ENCODE peak calls at places on chromosome 11, in eight cellular contexts. Q is spleen, J is Panc1, Y is GM12892, S is GM12878, M is breast epithelium, O is sigmoid colon, P is stomach. B is an unnamed sample.

GRCh38 chr11:2513441-2513840 is 68.6 kb downstream of the KCNQ1 start:
- DNase-seq in Q (peak), J (no peak), Y (peak), S (no peak), M (peak), O (no peak), P (no peak), B (peak)

GRCh38 chr11:1178906-1179305 is 21.2 kb downstream of the MUC5AC start:
- DNase-seq in Q (no peak), J (no peak), Y (no peak), S (no peak), M (no peak), O (no peak), P (no peak), B (no peak)

GRCh38 chr11:27722117-27722844 is 22.0 kb upstream of the BDNF start:
- DNase-seq in Q (no peak), J (no peak), Y (no peak), S (no peak), M (no peak), O (no peak), P (no peak), B (peak)

GRCh38 chr11:67372993-67373915 is at the start of gene CLCF1:
- DNase-seq in Q (peak), J (no peak), Y (peak), S (no peak), M (peak), O (peak), P (peak), B (peak)

GRCh38 chr11:64100345-64100744 is 64.6 kb downstream of the FLRT1 start:
- DNase-seq in Q (no peak), J (no peak), Y (peak), S (no peak), M (no peak), O (no peak), P (no peak), B (no peak)

GRCh38 chr11:19742595-19743292 is 30.1 kb downstream of the NAV2 start:
- DNase-seq in Q (peak), J (peak), Y (no peak), S (no peak), M (peak), O (peak), P (peak), B (peak)

GRCh38 chr11:10381730-10382129 is 73.3 kb upstream of the AMPD3 start:
- DNase-seq in Q (no peak), J (no peak), Y (no peak), S (no peak), M (no peak), O (no peak), P (no peak), B (no peak)

GRCh38 chr11:2211113-2211971 is 39.7 kb upstream of the TH start:
- DNase-seq in Q (peak), J (no peak), Y (no peak), S (no peak), M (peak), O (peak), P (peak), B (peak)

GRCh38 chr11:41316726-41317125 is 142.7 kb downstream of the LRRC4C start:
- DNase-seq in Q (no peak), J (no peak), Y (no peak), S (no peak), M (no peak), O (no peak), P (no peak), B (no peak)

GRCh38 chr11:103494491-103494890 is 385.3 kb downstream of the DYNC2H1 start:
- DNase-seq in Q (no peak), J (no peak), Y (no peak), S (no peak), M (no peak), O (no peak), P (no peak), B (no peak)

GRCh38 chr11:125569913-125570621 is 790 bp downstream of the EI24 start:
- DNase-seq in Q (no peak), J (no peak), Y (peak), S (no peak), M (no peak), O (no peak), P (peak), B (no peak)

GRCh38 chr11:62612366-62613274 is at the start of the genes EML3 and ROM1:
- DNase-seq in Q (peak), J (no peak), Y (peak), S (no peak), M (peak), O (peak), P (peak), B (peak)

GRCh38 chr11:12091957-12092558 is 18.3 kb upstream of the MICAL2 start:
- DNase-seq in Q (no peak), J (no peak), Y (no peak), S (no peak), M (no peak), O (no peak), P (no peak), B (peak)

GRCh38 chr11:122362381-122362780 is 246.4 kb upstream of the BLID start:
- DNase-seq in Q (no peak), J (no peak), Y (no peak), S (no peak), M (no peak), O (no peak), P (no peak), B (no peak)

GRCh38 chr11:47577460-47578041 is 1.2 kb downstream of the KBTBD4 start:
- DNase-seq in Q (peak), J (no peak), Y (no peak), S (no peak), M (no peak), O (no peak), P (no peak), B (no peak)

GRCh38 chr11:1128333-1129142 is 29.2 kb upstream of the MUC5AC start:
- DNase-seq in Q (peak), J (no peak), Y (peak), S (no peak), M (no peak), O (peak), P (peak), B (no peak)

GRCh38 chr11:125074511-125075241 is 11.6 kb downstream of the SLC37A2 start:
- DNase-seq in Q (no peak), J (no peak), Y (no peak), S (no peak), M (no peak), O (peak), P (no peak), B (no peak)

GRCh38 chr11:19723572-19724342 is 11.1 kb downstream of the NAV2 start:
- DNase-seq in Q (no peak), J (no peak), Y (no peak), S (no peak), M (peak), O (peak), P (no peak), B (no peak)

GRCh38 chr11:14373941-14374646 is 15.1 kb upstream of the RRAS2 start:
- DNase-seq in Q (no peak), J (no peak), Y (no peak), S (no peak), M (peak), O (peak), P (peak), B (no peak)

GRCh38 chr11:134361661-134362060 is 29.9 kb downstream of the GLB1L2 start:
- DNase-seq in Q (peak), J (no peak), Y (no peak), S (no peak), M (no peak), O (peak), P (no peak), B (no peak)

GRCh38 chr11:21711341-21711740 is 481.5 kb upstream of the ANO5 start:
- DNase-seq in Q (no peak), J (no peak), Y (no peak), S (no peak), M (no peak), O (no peak), P (no peak), B (no peak)

GRCh38 chr11:126978911-126979310 is 21.7 kb downstream of the KIRREL3 start:
- DNase-seq in Q (no peak), J (no peak), Y (no peak), S (no peak), M (no peak), O (no peak), P (no peak), B (no peak)

GRCh38 chr11:6812391-6813005 is 13.0 kb upstream of the OR6A2 start:
- DNase-seq in Q (no peak), J (peak), Y (peak), S (peak), M (no peak), O (no peak), P (no peak), B (no peak)

DNA sequence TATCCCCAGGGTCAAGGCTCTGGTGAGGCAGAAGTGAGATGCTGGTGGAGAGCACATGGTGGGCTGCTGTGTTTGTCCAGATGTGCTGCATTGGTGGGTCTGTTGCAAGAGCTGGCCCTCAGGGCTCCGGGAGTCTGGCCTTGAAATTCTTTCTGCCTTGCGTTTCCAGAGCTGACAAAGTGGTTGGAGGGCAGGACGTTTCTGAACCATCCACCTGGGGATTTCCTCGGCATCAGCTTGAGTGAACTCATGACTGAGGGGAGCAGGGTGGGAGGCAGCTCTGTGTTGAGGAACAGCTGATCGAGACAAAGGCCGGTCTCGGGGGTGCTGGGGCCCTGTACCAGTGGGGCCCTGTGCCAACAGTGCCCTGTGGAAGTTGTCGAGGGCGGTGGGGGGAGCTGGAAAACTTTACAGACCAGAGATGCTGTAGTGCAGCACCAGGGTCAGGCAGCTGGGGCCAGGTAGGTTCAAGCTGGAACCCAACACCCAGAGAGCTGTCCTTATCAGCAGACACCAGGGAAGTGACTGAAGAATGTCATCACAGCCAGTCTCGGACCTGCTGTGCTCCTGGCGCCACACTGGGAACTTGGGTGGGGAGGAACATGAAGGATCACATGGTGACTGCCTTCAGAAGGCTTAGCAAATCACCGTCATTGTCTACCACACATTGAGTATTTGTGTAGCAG is 4.9 kb downstream of the TSKU start:
- DNase-seq in Q (peak), J (no peak), Y (no peak), S (no peak), M (peak), O (peak), P (no peak), B (peak)
- TF ChIP-seq POLR2AphosphoS5 in Q (no peak), J (no peak), Y (no peak), S (no peak), M (no peak), O (no peak), P (no peak), B (no peak)

GRCh38 chr11:69634590-69634989 is 6.4 kb upstream of the CCND1 start:
- DNase-seq in Q (no peak), J (no peak), Y (no peak), S (no peak), M (no peak), O (peak), P (no peak), B (no peak)
- TF ChIP-seq POLR2AphosphoS5 in Q (no peak), J (no peak), Y (no peak), S (no peak), M (no peak), O (no peak), P (no peak), B (no peak)

GRCh38 chr11:111308140-111308539 is 9.8 kb downstream of the POU2AF3 start:
- DNase-seq in Q (no peak), J (no peak), Y (no peak), S (no peak), M (no peak), O (no peak), P (peak), B (peak)
- TF ChIP-seq POLR2AphosphoS5 in Q (no peak), J (no peak), Y (no peak), S (no peak), M (no peak), O (no peak), P (peak), B (no peak)

DNA sequence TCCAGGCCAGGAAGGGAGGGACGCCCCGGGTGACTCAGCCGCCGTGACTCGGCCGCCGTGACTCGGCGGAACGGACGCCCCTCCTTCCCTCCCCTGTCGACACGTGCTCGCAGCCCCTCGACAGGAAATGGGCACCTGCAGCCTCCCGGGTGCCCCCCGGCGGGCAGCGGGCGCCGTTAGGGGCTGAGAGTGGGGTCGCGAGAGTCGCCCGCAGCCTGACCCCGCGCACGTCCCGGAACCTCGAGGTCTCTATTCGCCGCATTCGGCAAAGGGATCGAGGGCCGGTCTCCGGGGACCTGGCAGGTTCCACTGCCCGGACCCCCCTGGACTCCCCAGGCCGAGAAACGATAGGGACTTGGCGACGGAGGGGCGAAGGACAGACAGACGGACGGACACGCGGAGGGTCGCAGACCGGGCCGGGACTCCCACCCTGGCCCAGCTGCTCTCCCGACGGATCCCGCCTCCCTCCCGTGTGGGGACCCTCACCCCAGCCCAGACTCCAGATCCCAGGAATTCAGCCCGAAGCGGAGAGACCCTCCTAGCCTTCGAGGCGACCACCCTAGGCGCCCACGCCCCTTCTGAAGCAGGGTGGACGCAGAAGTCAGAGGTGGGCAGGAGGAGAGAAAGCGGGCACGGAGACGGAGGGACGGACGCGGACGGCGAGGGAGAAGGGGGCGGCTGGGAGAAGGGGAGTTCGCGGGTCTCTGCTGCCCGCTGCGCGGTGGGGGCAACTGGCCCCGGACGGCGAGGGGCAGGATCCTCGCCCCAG is 648 bp downstream of the FOSL1 start:
- DNase-seq in Q (peak), J (no peak), Y (no peak), S (no peak), M (no peak), O (peak), P (peak), B (peak)
- TF ChIP-seq POLR2AphosphoS5 in Q (peak), J (peak), Y (no peak), S (no peak), M (no peak), O (no peak), P (peak), B (no peak)

GRCh38 chr11:44774736-44775135 is 48.0 kb downstream of the TSPAN18 start:
- DNase-seq in Q (no peak), J (no peak), Y (no peak), S (no peak), M (no peak), O (no peak), P (no peak), B (no peak)

GRCh38 chr11:44775366-44776356 is 48.9 kb downstream of the TSPAN18 start:
- DNase-seq in Q (peak), J (peak), Y (peak), S (no peak), M (no peak), O (peak), P (peak), B (peak)

GRCh38 chr11:44771252-44771734 is 44.5 kb downstream of the TSPAN18 start:
- DNase-seq in Q (no peak), J (no peak), Y (no peak), S (no peak), M (no peak), O (no peak), P (no peak), B (no peak)

GRCh38 chr11:44773351-44773965 is 46.7 kb downstream of the TSPAN18 start:
- DNase-seq in Q (peak), J (no peak), Y (no peak), S (no peak), M (no peak), O (no peak), P (peak), B (no peak)

DNA sequence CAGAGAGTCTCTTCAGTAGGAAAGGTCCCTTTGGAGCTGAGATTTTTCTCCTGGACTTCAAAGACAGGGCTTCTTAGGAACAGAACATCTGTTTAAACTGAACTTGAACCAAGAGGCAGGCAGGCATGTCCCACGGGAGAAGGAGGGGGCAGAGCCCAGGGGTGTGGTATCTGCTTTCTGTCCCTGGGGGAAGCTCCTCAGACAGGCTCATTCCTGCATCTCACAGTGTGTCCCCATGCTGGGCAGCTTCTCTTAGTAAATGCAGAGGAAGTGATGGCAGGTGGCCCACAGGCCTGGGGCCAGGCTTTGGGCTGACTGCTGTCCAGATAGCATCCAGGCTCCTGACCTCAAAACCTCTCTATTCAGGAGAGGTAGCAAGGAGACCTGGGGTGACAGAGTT is 47.4 kb downstream of the TSPAN18 start:
- DNase-seq in Q (peak), J (no peak), Y (no peak), S (no peak), M (no peak), O (peak), P (peak), B (peak)
- TF ChIP-seq POLR2AphosphoS5 in Q (no peak), J (no peak), Y (no peak), S (no peak), M (no peak), O (peak), P (no peak), B (no peak)

DNA sequence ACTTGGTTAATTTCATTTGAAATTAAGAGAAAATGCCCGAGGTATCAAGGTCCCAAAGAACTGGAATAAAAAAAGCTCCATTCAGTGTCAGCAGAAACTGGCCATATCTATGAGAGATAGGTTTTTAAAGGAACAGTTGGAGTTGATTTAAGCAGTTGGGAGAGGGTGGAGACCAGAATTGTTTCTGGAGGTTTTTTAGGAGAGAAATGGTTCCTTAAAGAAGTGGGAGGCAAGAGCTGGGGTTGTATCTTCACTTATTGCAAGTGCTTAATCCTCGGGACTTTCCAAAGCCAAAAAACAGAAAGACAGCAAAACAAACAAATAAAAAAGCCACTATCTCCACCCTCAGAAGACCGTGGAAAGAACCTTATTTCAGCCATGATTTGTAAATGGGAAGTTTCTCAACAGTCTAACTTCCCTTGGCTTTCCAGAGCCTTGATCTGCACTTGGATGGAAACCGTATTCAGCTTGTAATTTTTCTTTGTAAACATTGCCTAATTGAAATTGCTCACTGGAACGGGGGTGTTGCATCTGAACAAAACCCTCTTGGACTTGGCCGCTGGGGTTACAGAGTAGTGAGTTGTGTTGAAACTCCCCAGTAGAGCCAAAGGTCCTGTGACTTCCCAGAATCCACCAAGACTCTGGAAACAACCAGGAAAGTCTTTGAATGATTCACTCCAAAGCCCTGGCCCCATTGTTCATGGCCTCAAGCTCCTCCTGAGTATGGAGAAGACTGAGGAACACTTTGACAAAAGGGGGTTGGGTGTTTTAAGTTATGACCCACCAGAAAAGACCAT is 115.6 kb downstream of the SLC1A2 start:
- DNase-seq in Q (no peak), J (no peak), Y (no peak), S (no peak), M (peak), O (peak), P (peak), B (peak)
- TF ChIP-seq POLR2AphosphoS5 in Q (no peak), J (no peak), Y (no peak), S (no peak), M (peak), O (peak), P (peak), B (peak)